ENCODE peak calls at places on chromosomes 6 and 20, in seven cellular contexts. L is K562, R is IMR-90, I is GM12878, A is HepG2, U is A549, Q is H1. T is an unnamed sample.

GRCh38 chr6:7540595-7540994 is 876 bp upstream of the DSP start:
- DNase-seq in L (no peak), R (no peak), I (no peak), A (no peak), U (peak), Q (no peak), T (no peak)

GRCh38 chr6:125947581-125947980 is 9.0 kb upstream of the HINT3 start:
- DNase-seq in L (no peak), R (peak), I (no peak), A (no peak), U (peak), Q (no peak), T (no peak)

GRCh38 chr6:133888931-133889556 is at the start of gene TCF21:
- DNase-seq in L (no peak), R (peak), I (no peak), A (no peak), U (no peak), Q (peak), T (no peak)

GRCh38 chr6:5139828-5140771 is 55.0 kb downstream of the PPP1R3G start:
- DNase-seq in L (no peak), R (no peak), I (no peak), A (no peak), U (no peak), Q (no peak), T (no peak)

GRCh38 chr6:90397929-90398674 is 101.5 kb upstream of the BACH2 start:
- DNase-seq in L (no peak), R (peak), I (no peak), A (no peak), U (peak), Q (no peak), T (no peak)

GRCh38 chr6:3039384-3039783 is 28.9 kb upstream of the RIPK1 start:
- DNase-seq in L (no peak), R (no peak), I (no peak), A (no peak), U (no peak), Q (no peak), T (no peak)

GRCh38 chr6:28727559-28728211 is 196.1 kb downstream of the TRIM27 start:
- DNase-seq in L (no peak), R (no peak), I (no peak), A (no peak), U (no peak), Q (no peak), T (no peak)

GRCh38 chr6:89436226-89436625 is 3.3 kb downstream of the ANKRD6 start:
- DNase-seq in L (no peak), R (no peak), I (no peak), A (no peak), U (no peak), Q (no peak), T (no peak)

GRCh38 chr6:22113046-22113766 is 183.6 kb downstream of the PRL start:
- DNase-seq in L (no peak), R (peak), I (no peak), A (no peak), U (peak), Q (no peak), T (peak)

GRCh38 chr20:64210661-64211369 is 44.7 kb upstream of the PCMTD2 start:
- DNase-seq in L (no peak), R (no peak), I (no peak), A (no peak), U (no peak), Q (no peak), T (no peak)

GRCh38 chr20:44171775-44172571 is 15.0 kb downstream of the JPH2 start:
- DNase-seq in L (no peak), R (no peak), I (no peak), A (no peak), U (no peak), Q (no peak), T (no peak)
- TF ChIP-seq POLR2A in L (no peak), R (no peak), I (no peak), A (no peak), U (no peak), Q (no peak), T (no peak)

DNA sequence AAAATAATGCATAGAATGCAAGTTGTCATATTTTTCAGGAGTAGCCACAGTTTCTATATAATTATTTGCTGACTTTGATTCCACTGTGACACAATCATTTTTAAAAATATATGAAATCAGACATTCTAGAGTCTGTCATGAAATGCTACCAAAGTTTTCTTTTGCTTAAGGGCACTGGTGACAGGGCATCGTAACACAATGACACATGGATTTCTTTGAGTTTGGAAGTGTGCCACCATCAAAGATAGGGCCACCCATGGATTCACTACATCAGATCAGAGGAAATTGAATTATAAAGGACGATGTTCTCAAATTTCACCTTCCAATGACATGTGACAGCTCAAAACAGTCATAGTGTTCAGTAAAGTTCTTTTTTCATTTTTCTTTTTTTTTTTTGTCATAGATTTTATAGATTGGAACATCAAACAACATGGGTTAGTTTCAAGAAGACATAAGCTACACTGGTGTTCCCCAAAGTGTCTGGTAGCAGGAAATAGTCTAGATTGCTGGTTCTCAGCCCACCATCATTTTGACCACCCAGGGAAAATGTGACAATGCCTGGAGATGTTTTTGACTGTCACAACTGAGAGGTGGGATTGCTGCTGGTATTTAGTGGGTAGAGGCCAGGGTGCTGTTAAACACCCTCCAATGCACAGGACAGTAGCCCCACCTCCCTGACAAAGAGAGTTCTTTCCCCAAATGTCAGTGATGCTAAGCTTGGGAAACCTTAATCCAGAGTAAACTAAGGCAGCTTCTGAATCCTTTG is 123.8 kb upstream of the DOK5 start:
- DNase-seq in L (no peak), R (no peak), I (no peak), A (no peak), U (no peak), Q (no peak), T (no peak)
- TF ChIP-seq CEBPB in L (no peak), R (no peak), I (no peak), A (no peak), U (no peak), Q (no peak), T (no peak)

GRCh38 chr6:168158280-168158979 is 79.4 kb upstream of the FRMD1 start:
- DNase-seq in L (no peak), R (no peak), I (no peak), A (no peak), U (no peak), Q (peak), T (no peak)
- TF ChIP-seq POLR2A in L (no peak), R (no peak), I (no peak), A (no peak), U (no peak), Q (no peak), T (no peak)

DNA sequence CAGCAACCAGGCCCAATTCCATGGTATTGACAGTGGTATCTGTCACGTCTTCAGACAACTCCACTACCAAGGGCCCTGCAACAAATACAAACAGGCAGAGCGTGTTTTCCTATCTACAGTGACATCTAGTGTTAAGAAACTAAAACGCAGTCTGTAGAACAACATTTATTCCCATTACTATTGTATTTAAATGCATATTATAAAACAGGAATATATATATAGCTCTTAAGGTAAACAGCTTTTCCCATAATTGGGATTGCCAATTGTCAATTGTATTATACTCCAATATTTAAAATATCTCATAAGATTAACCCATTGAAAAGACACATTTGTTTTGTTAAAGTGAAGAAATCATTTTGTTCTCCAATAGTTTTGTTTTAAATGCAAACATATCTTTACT is 97.2 kb downstream of the KIF16B start:
- DNase-seq in L (peak), R (peak), I (peak), A (peak), U (peak), Q (no peak), T (peak)
- TF ChIP-seq CEBPB in L (no peak), R (no peak), I (no peak), A (no peak), U (no peak), Q (no peak), T (no peak)

DNA sequence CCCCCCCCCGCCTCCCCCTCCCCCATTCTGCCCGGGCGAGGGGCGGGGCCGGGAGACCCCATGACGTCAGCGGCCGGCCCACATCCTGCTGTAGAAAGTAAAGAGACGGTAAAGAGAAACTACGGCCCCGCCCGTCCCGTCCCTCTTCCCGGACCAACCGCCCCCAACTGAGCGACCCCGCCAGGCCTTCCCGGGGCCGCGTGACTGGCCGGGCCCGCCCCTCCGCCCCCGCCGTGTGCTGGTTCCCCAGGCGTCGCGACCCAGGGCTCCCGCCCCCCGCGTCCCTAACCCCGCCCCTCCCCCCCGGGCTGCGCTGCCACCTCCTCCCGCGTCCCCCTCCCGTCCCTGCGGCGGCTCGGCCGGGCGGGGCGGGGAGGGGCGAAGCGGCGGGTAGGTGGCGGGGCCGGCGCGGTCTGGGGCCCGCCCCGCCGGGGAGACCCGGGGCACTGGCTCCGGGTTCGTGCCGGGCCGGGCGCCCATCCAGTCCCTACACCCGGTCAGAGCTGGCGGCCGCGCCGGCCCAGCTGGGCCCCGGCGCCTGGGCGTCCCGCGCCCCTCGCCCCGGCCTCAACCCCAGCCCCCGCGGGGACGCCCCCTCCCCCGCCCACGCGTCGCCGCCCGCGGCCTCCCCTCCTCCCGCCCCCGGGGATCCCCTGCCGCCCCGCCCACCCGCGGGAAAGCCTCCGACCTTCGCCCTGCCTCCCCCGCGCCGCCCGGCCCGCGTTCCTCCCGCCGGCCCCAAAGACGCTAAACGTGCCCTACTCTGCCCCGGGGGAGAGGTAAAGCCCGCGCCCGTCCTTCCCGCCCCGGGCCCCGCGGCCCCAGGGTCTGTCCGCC is 618 bp upstream of the HIVEP1 start:
- DNase-seq in L (peak), R (peak), I (peak), A (peak), U (peak), Q (peak), T (peak)
- TF ChIP-seq POLR2A in L (no peak), R (peak), I (peak), A (peak), U (no peak), Q (peak), T (no peak)

T was measured in HCT116.